ENCODE peak calls at places on chromosomes 13 and 19, in four cellular contexts. One of them, this sample, is unnamed.

GRCh38 chr19:48644839-48645651 is 942 bp downstream of the CA11 start:
- DNase-seq in astrocyte: no peak
- DNase-seq in mesenchymal stem cell: peak
- DNase-seq in fibroblast of lung: peak
- DNase-seq in this sample: peak

GRCh38 chr19:16830679-16831078 is 1.5 kb downstream of the SIN3B start:
- DNase-seq in astrocyte: peak
- DNase-seq in mesenchymal stem cell: peak
- DNase-seq in fibroblast of lung: peak
- DNase-seq in this sample: no peak

GRCh38 chr13:40402931-40403412 is 263.5 kb downstream of the FOXO1 start:
- DNase-seq in astrocyte: peak
- DNase-seq in mesenchymal stem cell: peak
- DNase-seq in fibroblast of lung: peak
- DNase-seq in this sample: no peak

GRCh38 chr13:84574851-84575250 is 692.6 kb upstream of the SLITRK1 start:
- DNase-seq in astrocyte: peak
- DNase-seq in mesenchymal stem cell: peak
- DNase-seq in fibroblast of lung: peak
- DNase-seq in this sample: no peak

GRCh38 chr13:100301418-100301817 is 212.5 kb downstream of the PCCA start:
- DNase-seq in astrocyte: no peak
- DNase-seq in mesenchymal stem cell: no peak
- DNase-seq in fibroblast of lung: no peak
- DNase-seq in this sample: no peak

GRCh38 chr13:30021611-30022010 is 171.2 kb upstream of the UBL3 start:
- DNase-seq in astrocyte: no peak
- DNase-seq in mesenchymal stem cell: no peak
- DNase-seq in fibroblast of lung: no peak
- DNase-seq in this sample: no peak

GRCh38 chr19:14112809-14113385 is 4.7 kb downstream of the PRKACA start:
- DNase-seq in astrocyte: no peak
- DNase-seq in mesenchymal stem cell: no peak
- DNase-seq in fibroblast of lung: no peak
- DNase-seq in this sample: peak

GRCh38 chr13:62293081-62293480 is 877.4 kb upstream of the PCDH20 start:
- DNase-seq in astrocyte: no peak
- DNase-seq in mesenchymal stem cell: peak
- DNase-seq in fibroblast of lung: peak
- DNase-seq in this sample: no peak

GRCh38 chr19:31285744-31286143 is 63.5 kb downstream of the TSHZ3 start:
- DNase-seq in astrocyte: peak
- DNase-seq in mesenchymal stem cell: peak
- DNase-seq in fibroblast of lung: peak
- DNase-seq in this sample: no peak

GRCh38 chr19:19335408-19336158 is 15.0 kb downstream of the MAU2 start:
- DNase-seq in astrocyte: no peak
- DNase-seq in mesenchymal stem cell: no peak
- DNase-seq in fibroblast of lung: no peak
- DNase-seq in this sample: peak

GRCh38 chr13:38687246-38688229 is 661 bp downstream of the FREM2 start:
- DNase-seq in astrocyte: peak
- DNase-seq in mesenchymal stem cell: peak
- DNase-seq in fibroblast of lung: peak
- DNase-seq in this sample: peak

GRCh38 chr19:18785179-18786124 is 5.7 kb downstream of the COMP start:
- DNase-seq in astrocyte: no peak
- DNase-seq in mesenchymal stem cell: peak
- DNase-seq in fibroblast of lung: peak
- DNase-seq in this sample: peak

GRCh38 chr19:41341669-41342490 is 11.8 kb downstream of the TGFB1 start:
- DNase-seq in astrocyte: no peak
- DNase-seq in mesenchymal stem cell: no peak
- DNase-seq in fibroblast of lung: no peak
- DNase-seq in this sample: no peak

GRCh38 chr13:43978688-43979087 is 99.0 kb downstream of the LACC1 start:
- DNase-seq in astrocyte: no peak
- DNase-seq in mesenchymal stem cell: no peak
- DNase-seq in fibroblast of lung: no peak
- DNase-seq in this sample: no peak

GRCh38 chr19:21087871-21088270 is 5.9 kb downstream of the ZNF714 start:
- DNase-seq in astrocyte: no peak
- DNase-seq in mesenchymal stem cell: no peak
- DNase-seq in fibroblast of lung: no peak
- DNase-seq in this sample: no peak
- H3K4me2 ChIP-seq in astrocyte: no peak
- H3K4me2 ChIP-seq in mesenchymal stem cell: no peak
- H3K4me2 ChIP-seq in fibroblast of lung: no peak
- H3K4me2 ChIP-seq in this sample: no peak

GRCh38 chr19:1814833-1815604 is 2.9 kb upstream of the ATP8B3 start:
- DNase-seq in astrocyte: no peak
- DNase-seq in mesenchymal stem cell: no peak
- DNase-seq in fibroblast of lung: no peak
- DNase-seq in this sample: no peak
- H3K4me2 ChIP-seq in astrocyte: no peak
- H3K4me2 ChIP-seq in mesenchymal stem cell: no peak
- H3K4me2 ChIP-seq in fibroblast of lung: no peak
- H3K4me2 ChIP-seq in this sample: no peak

DNA sequence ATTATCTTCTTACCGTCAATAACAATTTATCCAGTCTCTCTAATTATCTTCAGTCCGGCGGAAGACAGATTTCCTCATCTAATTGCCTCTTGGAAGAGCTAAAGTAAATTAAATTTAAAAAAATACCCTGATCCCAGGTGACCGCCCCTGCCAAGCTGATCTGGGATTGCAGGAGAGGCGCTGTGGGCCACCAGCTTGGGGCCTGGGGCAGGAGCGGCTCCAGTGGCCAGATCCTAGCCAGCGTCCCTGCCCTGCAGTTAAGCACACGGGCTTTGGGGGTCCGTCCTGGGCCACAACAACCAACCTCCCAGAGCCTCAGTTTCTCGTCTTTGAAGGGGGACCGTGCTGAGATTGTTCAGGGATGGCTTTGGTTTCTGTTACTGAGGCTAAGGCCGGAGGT is 12.4 kb upstream of the TMEM255B start:
- DNase-seq in astrocyte: no peak
- DNase-seq in mesenchymal stem cell: no peak
- DNase-seq in fibroblast of lung: no peak
- DNase-seq in this sample: no peak
- H3K4me2 ChIP-seq in astrocyte: no peak
- H3K4me2 ChIP-seq in mesenchymal stem cell: no peak
- H3K4me2 ChIP-seq in fibroblast of lung: no peak
- H3K4me2 ChIP-seq in this sample: no peak

GRCh38 chr13:113616991-113617749 is 32.6 kb downstream of the TFDP1 start:
- DNase-seq in astrocyte: peak
- DNase-seq in mesenchymal stem cell: peak
- DNase-seq in fibroblast of lung: peak
- DNase-seq in this sample: peak
- H3K4me2 ChIP-seq in astrocyte: peak
- H3K4me2 ChIP-seq in mesenchymal stem cell: peak
- H3K4me2 ChIP-seq in fibroblast of lung: no peak
- H3K4me2 ChIP-seq in this sample: no peak

DNA sequence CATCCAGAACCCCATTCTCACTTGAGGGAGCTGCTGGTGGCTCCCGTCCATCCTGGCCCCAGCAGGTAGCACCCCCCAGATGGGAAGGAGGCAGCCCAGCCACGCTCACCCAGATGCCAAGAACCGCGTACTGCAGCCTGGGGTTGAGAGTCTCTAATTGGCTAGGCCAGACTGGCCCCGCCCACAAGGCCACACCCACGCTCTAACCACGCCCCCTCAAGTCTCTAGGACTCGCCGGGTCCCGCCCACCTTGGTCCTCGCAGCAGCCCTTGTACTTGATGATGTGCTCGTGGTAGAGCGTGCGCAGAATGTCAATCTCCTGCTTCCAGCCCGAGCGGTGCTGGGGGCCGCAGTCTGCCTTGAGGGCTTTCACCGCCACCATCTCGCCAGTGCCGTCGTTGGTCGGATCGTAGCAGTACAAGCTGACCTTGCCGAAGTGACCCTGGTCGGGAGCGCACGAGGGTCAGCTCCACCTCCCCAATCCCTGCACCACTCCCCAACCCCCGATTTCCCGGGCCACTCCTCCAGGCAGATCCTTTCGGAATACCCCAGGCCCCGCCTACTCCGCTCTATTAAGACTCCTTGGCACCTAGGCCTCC is 14.5 kb upstream of the ICAM3 start:
- DNase-seq in astrocyte: no peak
- DNase-seq in mesenchymal stem cell: peak
- DNase-seq in fibroblast of lung: peak
- DNase-seq in this sample: peak
- H3K4me2 ChIP-seq in astrocyte: no peak
- H3K4me2 ChIP-seq in mesenchymal stem cell: no peak
- H3K4me2 ChIP-seq in fibroblast of lung: no peak
- H3K4me2 ChIP-seq in this sample: no peak

This sample was measured in osteoblast.